ENCODE peak calls at places on chromosomes 6 and 20, in seven cellular contexts. N is HFFc6; G is hippocampal formation; Y is spleen; E is central memory CD4-positive, alpha-beta T cell; D is A172; V is CD4-positive, alpha-beta T cell. T is an unnamed sample.

GRCh38 chr6:35962779-35963570 is 42.1 kb upstream of the SRPK1 start:
- DNase-seq in V (no peak), E (no peak), Y (no peak), N (no peak), D (no peak), G (no peak), T (no peak)

GRCh38 chr20:17557675-17558006 is 12.2 kb upstream of the DSTN start:
- DNase-seq in Y (no peak), N (peak), V (no peak), E (no peak), D (peak), G (no peak), T (no peak)

GRCh38 chr6:4776967-4777925 is 1.0 kb downstream of the CDYL start:
- DNase-seq in N (peak), E (peak), V (no peak), G (no peak), Y (no peak), D (peak), T (peak)

GRCh38 chr6:72296375-72296774 is 325.5 kb upstream of the KCNQ5 start:
- DNase-seq in D (no peak), N (no peak), E (no peak), G (no peak), Y (no peak), V (no peak), T (no peak)

GRCh38 chr6:154661751-154662150 is 71.5 kb upstream of the SCAF8 start:
- DNase-seq in E (no peak), G (no peak), V (no peak), Y (no peak), N (no peak), D (no peak), T (no peak)

GRCh38 chr20:63945031-63945658 is 11.1 kb downstream of the UCKL1 start:
- DNase-seq in V (no peak), Y (peak), E (no peak), G (no peak), D (no peak), N (no peak), T (no peak)

GRCh38 chr6:97440590-97441176 is 157.7 kb upstream of the MMS22L start:
- DNase-seq in Y (no peak), V (no peak), E (no peak), G (peak), N (peak), D (peak), T (no peak)

GRCh38 chr6:53894086-53894485 is 99.3 kb downstream of the LRRC1 start:
- DNase-seq in G (no peak), N (peak), V (no peak), E (no peak), D (peak), Y (no peak), T (no peak)

GRCh38 chr20:11676618-11677289 is 240.9 kb upstream of the BTBD3 start:
- DNase-seq in D (peak), N (peak), E (no peak), Y (no peak), V (no peak), G (peak), T (no peak)

GRCh38 chr6:160131636-160132296 is 10.2 kb downstream of the SLC22A1 start:
- DNase-seq in E (no peak), V (no peak), D (no peak), G (no peak), Y (no peak), N (no peak), T (no peak)

GRCh38 chr20:16446246-16446645 is 127.0 kb downstream of the KIF16B start:
- DNase-seq in Y (no peak), G (no peak), E (no peak), V (no peak), D (no peak), N (no peak), T (no peak)

GRCh38 chr6:154403803-154404202 is 47.2 kb upstream of the IPCEF1 start:
- DNase-seq in E (no peak), V (no peak), D (peak), G (no peak), N (peak), Y (no peak), T (no peak)

GRCh38 chr6:10170816-10171215 is 244.1 kb downstream of the TFAP2A start:
- DNase-seq in V (no peak), G (no peak), N (no peak), E (no peak), D (no peak), Y (no peak), T (no peak)

GRCh38 chr6:125262026-125263013 is 39.4 kb downstream of the HDDC2 start:
- DNase-seq in Y (no peak), N (peak), V (no peak), D (peak), G (no peak), E (no peak), T (no peak)

T was measured in posterior vena cava.